ENCODE peak calls at places on chromosomes 1 and 21, in nine cellular contexts. G is endodermal cell; X is AML-193; Q is substantia nigra; V is activated effector memory CD4-positive, alpha-beta T cell treated with Interleukin-2 at 50 U/mL for 16 hours; J is tibial artery; N is ovary; S is T-cell; T is dorsolateral prefrontal cortex. Z is an unnamed sample.

GRCh38 chr21:32411366-32412161 is 942 bp upstream of the EVA1C start:
- DNase-seq in G (peak; percentile 71), X (no peak), Q (peak; percentile 66), V (peak; percentile 67), J (peak; percentile 93), N (peak; percentile 98), S (peak; percentile 46), T (peak; percentile 84), Z (peak; percentile 51)

GRCh38 chr1:85201340-85202091 is 700 bp upstream of the SYDE2 start:
- DNase-seq in G (peak; percentile 95), X (no peak), Q (peak; percentile 34), V (peak; percentile 63), J (peak; percentile 67), N (peak; percentile 84), S (peak; percentile 74), T (no peak), Z (peak; percentile 82)

GRCh38 chr21:43794311-43794710 is 4.9 kb downstream of the RRP1 start:
- DNase-seq in G (no peak), X (no peak), Q (no peak), V (no peak), J (no peak), N (no peak), S (no peak), T (no peak), Z (no peak)

GRCh38 chr1:219465247-219466093 is 147.4 kb downstream of the ZC3H11B start:
- DNase-seq in G (no peak), X (no peak), Q (no peak), V (no peak), J (no peak), N (no peak), S (no peak), T (no peak), Z (no peak)

GRCh38 chr1:114466334-114467014 is 44.5 kb downstream of the TRIM33 start:
- DNase-seq in G (no peak), X (no peak), Q (no peak), V (no peak), J (no peak), N (no peak), S (no peak), T (no peak), Z (no peak)

GRCh38 chr21:31614705-31615104 is 44.8 kb upstream of the SOD1 start:
- DNase-seq in G (no peak), X (no peak), Q (no peak), V (no peak), J (no peak), N (no peak), S (no peak), T (no peak), Z (no peak)

GRCh38 chr21:43341349-43342163 is 85.4 kb downstream of the SIK1 start:
- DNase-seq in G (no peak), X (no peak), Q (no peak), V (no peak), J (no peak), N (no peak), S (no peak), T (no peak), Z (no peak)

GRCh38 chr21:18840239-18840638 is 436.7 kb upstream of the TMPRSS15 start:
- DNase-seq in G (peak; percentile 66), X (peak; percentile 23), Q (no peak), V (no peak), J (no peak), N (no peak), S (no peak), T (no peak), Z (no peak)

Z was measured in central memory CD4-positive, alpha-beta T cell.